ENCODE peak calls at places on chromosome 10, in ten cellular contexts. W is brain microvascular endothelial cell; L is fibroblast of the conjunctiva; A is activated T-helper 1 cell treated with anti-CD3 and anti-CD28 coated beads, Interleukin-2, amount 50 U/mL, for 16 hours; O is HCEC 1CT; I is central memory CD8-positive, alpha-beta T cell; B is Kasumi-1; G is HT-29; K is stimulated activated CD8-positive, alpha-beta memory T cell treated with anti-CD3 and anti-CD28 coated beads, Interleukin-4, amount 100 ng/mL, for 4 hours; Z is astrocyte of the spinal cord. E is an unnamed sample.

GRCh38 chr10:44962870-44963738 is 3.5 kb downstream of the RASSF4 start:
- DNase-seq in W (no peak), L (no peak), A (no peak), O (no peak), I (no peak), B (peak; percentile 23), G (no peak), K (no peak), Z (no peak), E (no peak)

GRCh38 chr10:70752571-70752970 is 32.6 kb downstream of the TBATA start:
- DNase-seq in W (no peak), L (no peak), A (no peak), O (no peak), I (no peak), B (no peak), G (no peak), K (no peak), Z (no peak), E (no peak)

GRCh38 chr10:5509691-5510090 is 10.3 kb upstream of the CALML5 start:
- DNase-seq in W (no peak), L (no peak), A (no peak), O (no peak), I (no peak), B (no peak), G (no peak), K (no peak), Z (no peak), E (no peak)

GRCh38 chr10:101570764-101571572 is 17.1 kb downstream of the POLL start:
- DNase-seq in W (no peak), L (no peak), A (no peak), O (no peak), I (no peak), B (peak; percentile 84), G (no peak), K (no peak), Z (no peak), E (no peak)

GRCh38 chr10:4812952-4813351 is 13.1 kb upstream of the AKR1E2 start:
- DNase-seq in W (peak; percentile 88), L (peak; percentile 29), A (no peak), O (peak; percentile 99), I (no peak), B (no peak), G (peak; percentile 21), K (no peak), Z (peak; percentile 87), E (no peak)

GRCh38 chr10:34732926-34733325 is 82.2 kb downstream of the PARD3 start:
- DNase-seq in W (no peak), L (no peak), A (no peak), O (peak; percentile 82), I (no peak), B (peak; percentile 72), G (peak; percentile 34), K (no peak), Z (no peak), E (no peak)

GRCh38 chr10:113038183-113038582 is 88.1 kb downstream of the TCF7L2 start:
- DNase-seq in W (no peak), L (no peak), A (no peak), O (no peak), I (no peak), B (no peak), G (no peak), K (no peak), Z (no peak), E (no peak)

GRCh38 chr10:127193125-127193524 is 3.3 kb downstream of the INSYN2A start:
- DNase-seq in W (peak; percentile 67), L (no peak), A (no peak), O (no peak), I (no peak), B (no peak), G (no peak), K (no peak), Z (peak; percentile 71), E (no peak)

GRCh38 chr10:95567903-95568630 is 6.9 kb upstream of the SORBS1 start:
- DNase-seq in W (no peak), L (no peak), A (no peak), O (no peak), I (no peak), B (no peak), G (no peak), K (no peak), Z (no peak), E (no peak)

GRCh38 chr10:99365761-99366160 is 36.6 kb downstream of the CNNM1 start:
- DNase-seq in W (no peak), L (no peak), A (no peak), O (no peak), I (no peak), B (no peak), G (no peak), K (no peak), Z (no peak), E (no peak)

GRCh38 chr10:100470367-100470766 is 7.6 kb downstream of the WNT8B start:
- DNase-seq in W (no peak), L (no peak), A (no peak), O (no peak), I (no peak), B (no peak), G (no peak), K (no peak), Z (no peak), E (no peak)

GRCh38 chr10:76453997-76454396 is 1022.6 kb downstream of the LRMDA start:
- DNase-seq in W (no peak), L (no peak), A (no peak), O (peak; percentile 20), I (no peak), B (no peak), G (no peak), K (no peak), Z (no peak), E (no peak)

GRCh38 chr10:3131098-3131497 is 41.5 kb downstream of the PITRM1 start:
- DNase-seq in W (no peak), L (no peak), A (no peak), O (peak; percentile 47), I (no peak), B (no peak), G (peak; percentile 32), K (no peak), Z (no peak), E (no peak)

GRCh38 chr10:68087338-68088029 is 12.4 kb upstream of the HERC4 start:
- DNase-seq in W (no peak), L (no peak), A (no peak), O (peak; percentile 61), I (no peak), B (no peak), G (peak; percentile 14), K (no peak), Z (no peak), E (no peak)

GRCh38 chr10:73759512-73760115 is 15.4 kb downstream of the SEC24C start:
- DNase-seq in W (no peak), L (no peak), A (peak; percentile 30), O (no peak), I (peak; percentile 91), B (no peak), G (no peak), K (no peak), Z (no peak), E (no peak)

GRCh38 chr10:29493697-29494096 is 141.1 kb downstream of the SVIL start:
- DNase-seq in W (no peak), L (no peak), A (no peak), O (no peak), I (no peak), B (no peak), G (no peak), K (no peak), Z (no peak), E (no peak)

GRCh38 chr10:97921581-97922377 is 72.1 kb downstream of the GOLGA7B start:
- DNase-seq in W (no peak), L (no peak), A (no peak), O (no peak), I (no peak), B (no peak), G (no peak), K (no peak), Z (no peak), E (no peak)

GRCh38 chr10:74928742-74929191 is 102.4 kb downstream of the KAT6B start:
- DNase-seq in W (no peak), L (no peak), A (no peak), O (peak; percentile 53), I (no peak), B (no peak), G (no peak), K (no peak), Z (peak; percentile 32), E (no peak)

GRCh38 chr10:122234416-122234815 is 36.7 kb upstream of the BTBD16 start:
- DNase-seq in W (no peak), L (no peak), A (no peak), O (no peak), I (no peak), B (no peak), G (no peak), K (no peak), Z (no peak), E (no peak)

GRCh38 chr10:103986360-103986759 is 19.4 kb downstream of the SLK start:
- DNase-seq in W (no peak), L (no peak), A (no peak), O (no peak), I (no peak), B (no peak), G (no peak), K (no peak), Z (no peak), E (no peak)

E was measured in AG09319.